ENCODE peak calls at places on chromosomes 2 and 18, in six cellular contexts. One of them, this sample, is unnamed.

GRCh38 chr2:60046529-60046928 is 506.9 kb downstream of the BCL11A start:
- DNase-seq in A549: no peak
- DNase-seq in A172: no peak
- DNase-seq in GM12865: no peak
- DNase-seq in sigmoid colon: no peak
- DNase-seq in H4: no peak
- DNase-seq in this sample: no peak

GRCh38 chr2:42230891-42231290 is 61.7 kb downstream of the EML4 start:
- DNase-seq in A549: no peak
- DNase-seq in A172: no peak
- DNase-seq in GM12865: no peak
- DNase-seq in sigmoid colon: no peak
- DNase-seq in H4: no peak
- DNase-seq in this sample: no peak

GRCh38 chr2:140808816-140809215 is 1322.0 kb downstream of the LRP1B start:
- DNase-seq in A549: no peak
- DNase-seq in A172: no peak
- DNase-seq in GM12865: peak
- DNase-seq in sigmoid colon: no peak
- DNase-seq in H4: peak
- DNase-seq in this sample: no peak

GRCh38 chr18:26574958-26575864 is 26.9 kb upstream of the KCTD1 start:
- DNase-seq in A549: peak
- DNase-seq in A172: peak
- DNase-seq in GM12865: peak
- DNase-seq in sigmoid colon: peak
- DNase-seq in H4: peak
- DNase-seq in this sample: no peak

GRCh38 chr2:156191547-156191946 is 141.0 kb downstream of the NR4A2 start:
- DNase-seq in A549: no peak
- DNase-seq in A172: no peak
- DNase-seq in GM12865: no peak
- DNase-seq in sigmoid colon: no peak
- DNase-seq in H4: peak
- DNase-seq in this sample: no peak

GRCh38 chr2:28355521-28356094 is 37.0 kb upstream of the FOSL2 start:
- DNase-seq in A549: no peak
- DNase-seq in A172: peak
- DNase-seq in GM12865: no peak
- DNase-seq in sigmoid colon: peak
- DNase-seq in H4: no peak
- DNase-seq in this sample: no peak

GRCh38 chr18:70422061-70422965 is 133.5 kb downstream of the SOCS6 start:
- DNase-seq in A549: peak
- DNase-seq in A172: peak
- DNase-seq in GM12865: no peak
- DNase-seq in sigmoid colon: peak
- DNase-seq in H4: peak
- DNase-seq in this sample: no peak

GRCh38 chr2:174535083-174535482 is 48.3 kb upstream of the GPR155 start:
- DNase-seq in A549: no peak
- DNase-seq in A172: no peak
- DNase-seq in GM12865: no peak
- DNase-seq in sigmoid colon: no peak
- DNase-seq in H4: no peak
- DNase-seq in this sample: no peak

GRCh38 chr2:160464996-160465395 is 28.6 kb downstream of the RBMS1 start:
- DNase-seq in A549: no peak
- DNase-seq in A172: no peak
- DNase-seq in GM12865: no peak
- DNase-seq in sigmoid colon: no peak
- DNase-seq in H4: no peak
- DNase-seq in this sample: no peak

GRCh38 chr18:51054764-51055163 is 24.8 kb downstream of the SMAD4 start:
- DNase-seq in A549: no peak
- DNase-seq in A172: peak
- DNase-seq in GM12865: no peak
- DNase-seq in sigmoid colon: no peak
- DNase-seq in H4: no peak
- DNase-seq in this sample: no peak

GRCh38 chr2:145752091-145752806 is 1232.3 kb upstream of the ZEB2 start:
- DNase-seq in A549: peak
- DNase-seq in A172: peak
- DNase-seq in GM12865: peak
- DNase-seq in sigmoid colon: no peak
- DNase-seq in H4: peak
- DNase-seq in this sample: no peak

GRCh38 chr18:36412778-36413177 is 115.3 kb downstream of the FHOD3 start:
- DNase-seq in A549: peak
- DNase-seq in A172: peak
- DNase-seq in GM12865: peak
- DNase-seq in sigmoid colon: no peak
- DNase-seq in H4: peak
- DNase-seq in this sample: no peak

GRCh38 chr2:219127236-219127635 is 33.4 kb downstream of the NHEJ1 start:
- DNase-seq in A549: no peak
- DNase-seq in A172: no peak
- DNase-seq in GM12865: no peak
- DNase-seq in sigmoid colon: no peak
- DNase-seq in H4: no peak
- DNase-seq in this sample: no peak

GRCh38 chr2:72745679-72746368 is 80.0 kb downstream of the EXOC6B start:
- DNase-seq in A549: peak
- DNase-seq in A172: peak
- DNase-seq in GM12865: peak
- DNase-seq in sigmoid colon: no peak
- DNase-seq in H4: peak
- DNase-seq in this sample: peak

GRCh38 chr2:19785432-19785831 is 116.4 kb downstream of the TTC32 start:
- DNase-seq in A549: no peak
- DNase-seq in A172: no peak
- DNase-seq in GM12865: no peak
- DNase-seq in sigmoid colon: no peak
- DNase-seq in H4: no peak
- DNase-seq in this sample: no peak

GRCh38 chr18:59988098-59988706 is 88.4 kb downstream of the PMAIP1 start:
- DNase-seq in A549: peak
- DNase-seq in A172: peak
- DNase-seq in GM12865: peak
- DNase-seq in sigmoid colon: no peak
- DNase-seq in H4: peak
- DNase-seq in this sample: peak

GRCh38 chr2:240946654-240947053 is 40.5 kb downstream of the CROCC2 start:
- DNase-seq in A549: no peak
- DNase-seq in A172: no peak
- DNase-seq in GM12865: no peak
- DNase-seq in sigmoid colon: peak
- DNase-seq in H4: peak
- DNase-seq in this sample: no peak

GRCh38 chr18:45850021-45850420 is 24.5 kb downstream of the SIGLEC15 start:
- DNase-seq in A549: peak
- DNase-seq in A172: no peak
- DNase-seq in GM12865: peak
- DNase-seq in sigmoid colon: no peak
- DNase-seq in H4: no peak
- DNase-seq in this sample: no peak

GRCh38 chr18:63410792-63411191 is 11.5 kb downstream of the VPS4B start:
- DNase-seq in A549: no peak
- DNase-seq in A172: peak
- DNase-seq in GM12865: no peak
- DNase-seq in sigmoid colon: no peak
- DNase-seq in H4: peak
- DNase-seq in this sample: no peak

GRCh38 chr18:50970006-50970405 is 2.2 kb downstream of the ELAC1 start:
- DNase-seq in A549: no peak
- DNase-seq in A172: no peak
- DNase-seq in GM12865: no peak
- DNase-seq in sigmoid colon: no peak
- DNase-seq in H4: no peak
- DNase-seq in this sample: no peak

GRCh38 chr2:176164803-176165597 is 7.9 kb downstream of the HOXD3 start:
- DNase-seq in A549: no peak
- DNase-seq in A172: no peak
- DNase-seq in GM12865: no peak
- DNase-seq in sigmoid colon: no peak
- DNase-seq in H4: no peak
- DNase-seq in this sample: no peak

GRCh38 chr2:218262631-218263586 is 2.1 kb downstream of the GPBAR1 start:
- DNase-seq in A549: no peak
- DNase-seq in A172: no peak
- DNase-seq in GM12865: no peak
- DNase-seq in sigmoid colon: peak
- DNase-seq in H4: no peak
- DNase-seq in this sample: no peak

This sample was measured in stimulated activated naive CD4-positive, alpha-beta T cell.